ENCODE peak calls at places on chromosomes 13 and 19, in four cellular contexts. T is mesenchymal stem cell, M is IMR-90, G is H9. V is an unnamed sample.

GRCh38 chr19:8484331-8484894 is 18.0 kb downstream of the PRAM1 start:
- DNase-seq in T (no peak), M (no peak), G (no peak), V (no peak)

GRCh38 chr19:7928334-7928706 is 2.4 kb upstream of the CTXN1 start:
- DNase-seq in T (no peak), M (no peak), G (no peak), V (no peak)

GRCh38 chr13:31670831-31671617 is 68.3 kb upstream of the RXFP2 start:
- DNase-seq in T (no peak), M (no peak), G (no peak), V (no peak)

GRCh38 chr13:74528751-74529513 is 394.7 kb upstream of the KLF12 start:
- DNase-seq in T (no peak), M (no peak), G (no peak), V (no peak)

GRCh38 chr19:6076675-6077463 is 33.4 kb downstream of the RFX2 start:
- DNase-seq in T (peak), M (peak), G (no peak), V (no peak)

GRCh38 chr13:47417485-47417884 is 520.6 kb upstream of the HTR2A start:
- DNase-seq in T (no peak), M (no peak), G (no peak), V (no peak)

GRCh38 chr13:25180795-25181537 is 8.9 kb upstream of the AMER2 start:
- DNase-seq in T (no peak), M (no peak), G (no peak), V (no peak)

GRCh38 chr19:2834294-2834871 is 6.9 kb upstream of the ZNF555 start:
- DNase-seq in T (no peak), M (no peak), G (no peak), V (no peak)

GRCh38 chr19:5805465-5806132 is 732 bp downstream of the NRTN start:
- DNase-seq in T (peak), M (peak), G (peak), V (peak)

GRCh38 chr19:55463583-55464031 is 944 bp downstream of the C19orf85 start:
- DNase-seq in T (no peak), M (no peak), G (no peak), V (no peak)

GRCh38 chr19:8233370-8233769 is 24.2 kb downstream of the CERS4 start:
- DNase-seq in T (peak), M (peak), G (no peak), V (no peak)

GRCh38 chr13:83190020-83190419 is 692.3 kb downstream of the SLITRK1 start:
- DNase-seq in T (no peak), M (no peak), G (no peak), V (no peak)

GRCh38 chr19:8525401-8525684 is 11.4 kb upstream of the ZNF414 start:
- DNase-seq in T (no peak), M (no peak), G (no peak), V (peak)

GRCh38 chr13:30113983-30114491 is 193.3 kb downstream of the KATNAL1 start:
- DNase-seq in T (no peak), M (no peak), G (peak), V (no peak)

GRCh38 chr13:30114586-30115256 is 192.6 kb downstream of the KATNAL1 start:
- DNase-seq in T (peak), M (peak), G (peak), V (peak)

GRCh38 chr13:30115257-30115600 is 192.1 kb downstream of the KATNAL1 start:
- DNase-seq in T (no peak), M (no peak), G (no peak), V (no peak)

GRCh38 chr13:30113531-30113930 is 193.8 kb downstream of the KATNAL1 start:
- DNase-seq in T (no peak), M (no peak), G (no peak), V (no peak)

GRCh38 chr13:30116379-30116778 is 191.0 kb downstream of the KATNAL1 start:
- DNase-seq in T (no peak), M (no peak), G (no peak), V (no peak)
- H4K8ac ChIP-seq in T (no peak), M (no peak), G (no peak), V (no peak)

GRCh38 chr19:52748336-52748950 is 13.6 kb upstream of the ZNF611 start:
- DNase-seq in T (peak), M (peak), G (no peak), V (no peak)
- H4K8ac ChIP-seq in T (no peak), M (no peak), G (no peak), V (no peak)

GRCh38 chr13:20161951-20162300 is 1.1 kb upstream of the GJA3 start:
- DNase-seq in T (no peak), M (no peak), G (no peak), V (no peak)

GRCh38 chr13:20160346-20161274 is at the start of gene GJA3:
- DNase-seq in T (peak), M (peak), G (peak), V (peak)

GRCh38 chr13:20157387-20157786 is 3.5 kb downstream of the GJA3 start:
- DNase-seq in T (no peak), M (no peak), G (peak), V (no peak)

GRCh38 chr13:20159646-20160345 is 1.1 kb downstream of the GJA3 start:
- DNase-seq in T (no peak), M (peak), G (no peak), V (no peak)

GRCh38 chr13:20161275-20161950 is 561 bp upstream of the GJA3 start:
- DNase-seq in T (no peak), M (no peak), G (no peak), V (no peak)
- H4K8ac ChIP-seq in T (peak), M (no peak), G (no peak), V (no peak)

DNA sequence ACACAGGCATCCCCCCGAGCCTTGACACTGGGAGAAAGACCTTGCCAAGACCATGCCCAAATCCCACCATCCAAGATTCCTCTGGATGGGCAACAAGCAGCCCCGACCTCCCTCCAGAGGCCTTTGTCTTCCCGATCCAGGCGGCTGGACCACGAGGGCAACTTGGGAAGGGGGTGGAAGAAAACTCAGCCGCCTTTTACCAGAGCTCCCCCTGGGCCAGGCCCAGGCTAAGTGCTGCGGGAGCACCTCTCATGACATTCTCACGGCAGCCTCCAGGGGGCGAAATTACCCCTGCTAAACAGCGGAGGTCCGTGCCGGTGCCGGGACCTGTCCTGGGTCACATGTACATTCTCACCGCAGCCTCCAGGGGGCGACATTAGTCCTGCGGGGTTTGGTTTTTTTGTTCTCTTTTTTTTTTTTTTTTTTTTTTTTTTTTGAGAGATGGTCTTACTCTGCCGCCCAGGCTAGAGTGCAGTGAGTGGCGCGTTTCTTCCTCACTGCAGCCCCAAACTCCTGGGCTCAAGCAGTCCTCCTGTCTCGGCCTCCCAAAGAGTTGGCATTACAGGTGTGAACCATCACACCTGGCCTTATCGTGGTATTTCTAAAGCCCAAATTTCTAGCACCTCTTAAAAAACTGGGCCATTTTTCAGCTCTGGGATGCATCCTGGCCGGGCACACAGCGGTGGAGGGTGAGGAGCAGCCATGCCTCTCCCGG is 2.1 kb upstream of the RSPH6A start:
- DNase-seq in T (peak), M (peak), G (peak), V (peak)
- H4K8ac ChIP-seq in T (peak), M (no peak), G (no peak), V (no peak)

GRCh38 chr19:54189668-54190502 is 505 bp upstream of the MBOAT7 start:
- DNase-seq in T (peak), M (peak), G (peak), V (peak)
- H4K8ac ChIP-seq in T (peak), M (peak), G (no peak), V (no peak)

GRCh38 chr19:20357921-20358320 is 190.9 kb downstream of the ZNF486 start:
- DNase-seq in T (no peak), M (no peak), G (no peak), V (no peak)
- H4K8ac ChIP-seq in T (no peak), M (no peak), G (no peak), V (no peak)

V was measured in neuronal stem cell.